ENCODE peak calls at places on chromosomes 4 and X, in five cellular contexts. One of them, this sample, is unnamed.

GRCh38 chrX:153374426-153374825 is 26.7 kb downstream of the PNMA6E start:
- DNase-seq in heart left ventricle: no peak
- DNase-seq in colonic mucosa: no peak
- DNase-seq in AG04450: no peak
- DNase-seq in foreskin keratinocyte: no peak
- DNase-seq in this sample: peak

GRCh38 chrX:54208531-54208930 is 25.5 kb upstream of the FAM120C start:
- DNase-seq in heart left ventricle: no peak
- DNase-seq in colonic mucosa: no peak
- DNase-seq in AG04450: no peak
- DNase-seq in foreskin keratinocyte: no peak
- DNase-seq in this sample: no peak

GRCh38 chr4:56308384-56308783 is 78.9 kb downstream of the AASDH start:
- DNase-seq in heart left ventricle: no peak
- DNase-seq in colonic mucosa: no peak
- DNase-seq in AG04450: no peak
- DNase-seq in foreskin keratinocyte: no peak
- DNase-seq in this sample: no peak

GRCh38 chrX:119407681-119408080 is 8.5 kb downstream of the SLC25A43 start:
- DNase-seq in heart left ventricle: no peak
- DNase-seq in colonic mucosa: no peak
- DNase-seq in AG04450: no peak
- DNase-seq in foreskin keratinocyte: no peak
- DNase-seq in this sample: no peak

GRCh38 chrX:96621811-96622210 is 62.8 kb upstream of the DIAPH2 start:
- DNase-seq in heart left ventricle: no peak
- DNase-seq in colonic mucosa: no peak
- DNase-seq in AG04450: no peak
- DNase-seq in foreskin keratinocyte: no peak
- DNase-seq in this sample: no peak

GRCh38 chr4:97593248-97593647 is 550.0 kb downstream of the STPG2 start:
- DNase-seq in heart left ventricle: peak
- DNase-seq in colonic mucosa: no peak
- DNase-seq in AG04450: no peak
- DNase-seq in foreskin keratinocyte: no peak
- DNase-seq in this sample: no peak

GRCh38 chrX:66110112-66110511 is 53.9 kb upstream of the HEPH start:
- DNase-seq in heart left ventricle: no peak
- DNase-seq in colonic mucosa: peak
- DNase-seq in AG04450: no peak
- DNase-seq in foreskin keratinocyte: no peak
- DNase-seq in this sample: peak

GRCh38 chr4:79682161-79682560 is 274.1 kb upstream of the GK2 start:
- DNase-seq in heart left ventricle: no peak
- DNase-seq in colonic mucosa: no peak
- DNase-seq in AG04450: no peak
- DNase-seq in foreskin keratinocyte: no peak
- DNase-seq in this sample: no peak

GRCh38 chr4:5656415-5656814 is 51.9 kb downstream of the EVC2 start:
- DNase-seq in heart left ventricle: no peak
- DNase-seq in colonic mucosa: no peak
- DNase-seq in AG04450: no peak
- DNase-seq in foreskin keratinocyte: no peak
- DNase-seq in this sample: no peak

GRCh38 chrX:110087485-110088356 is 84.8 kb downstream of the TMEM164 start:
- DNase-seq in heart left ventricle: no peak
- DNase-seq in colonic mucosa: no peak
- DNase-seq in AG04450: peak
- DNase-seq in foreskin keratinocyte: peak
- DNase-seq in this sample: no peak

DNA sequence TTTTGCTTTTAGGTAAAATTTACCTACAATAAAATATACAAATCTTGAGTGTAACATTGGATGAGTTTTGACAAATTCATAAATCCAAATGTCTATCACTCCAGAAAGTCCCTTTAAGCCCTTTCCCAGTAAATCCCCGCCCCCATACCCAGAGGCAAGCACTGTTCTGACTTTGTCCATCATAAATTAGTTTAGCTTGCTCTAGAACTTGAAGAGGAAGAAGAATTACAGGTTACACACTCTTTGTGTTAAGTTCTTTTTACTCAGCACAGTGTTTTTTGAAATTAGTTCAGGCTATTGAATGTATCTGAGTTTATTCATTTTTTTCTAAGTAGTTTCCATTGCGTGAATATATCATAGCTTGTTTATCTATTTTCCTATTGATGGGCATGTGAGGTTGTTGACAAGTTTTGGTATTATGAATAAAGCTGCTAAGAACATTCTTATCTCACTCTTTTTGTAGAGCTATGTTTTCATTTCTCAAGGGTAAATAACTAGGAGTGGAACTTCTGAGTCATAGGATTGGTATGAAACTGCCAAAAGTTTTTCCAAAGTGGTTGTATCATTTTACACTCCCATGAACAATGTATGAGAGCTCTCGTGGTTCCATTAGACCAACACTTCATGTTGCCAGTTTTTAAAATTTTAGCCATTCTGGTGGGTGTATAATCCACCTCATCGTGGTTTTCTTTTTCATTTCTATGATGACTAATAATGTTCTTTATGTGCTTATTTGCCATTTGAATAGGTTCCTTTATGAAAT is 22.4 kb upstream of the HPSE start:
- DNase-seq in heart left ventricle: no peak
- DNase-seq in colonic mucosa: no peak
- DNase-seq in AG04450: peak
- DNase-seq in foreskin keratinocyte: peak
- DNase-seq in this sample: no peak
- H3K27ac ChIP-seq in heart left ventricle: peak
- H3K27ac ChIP-seq in colonic mucosa: no peak
- H3K27ac ChIP-seq in AG04450: peak
- H3K27ac ChIP-seq in foreskin keratinocyte: peak
- H3K27ac ChIP-seq in this sample: no peak

GRCh38 chr4:877502-877901 is 51.6 kb upstream of the CPLX1 start:
- DNase-seq in heart left ventricle: no peak
- DNase-seq in colonic mucosa: no peak
- DNase-seq in AG04450: no peak
- DNase-seq in foreskin keratinocyte: no peak
- DNase-seq in this sample: no peak

GRCh38 chr4:875818-876423 is 50.0 kb upstream of the CPLX1 start:
- DNase-seq in heart left ventricle: no peak
- DNase-seq in colonic mucosa: no peak
- DNase-seq in AG04450: no peak
- DNase-seq in foreskin keratinocyte: no peak
- DNase-seq in this sample: no peak

GRCh38 chr4:876780-877179 is 50.9 kb upstream of the CPLX1 start:
- DNase-seq in heart left ventricle: no peak
- DNase-seq in colonic mucosa: no peak
- DNase-seq in AG04450: no peak
- DNase-seq in foreskin keratinocyte: no peak
- DNase-seq in this sample: no peak

GRCh38 chr4:874071-874470 is 48.1 kb upstream of the CPLX1 start:
- DNase-seq in heart left ventricle: no peak
- DNase-seq in colonic mucosa: no peak
- DNase-seq in AG04450: no peak
- DNase-seq in foreskin keratinocyte: no peak
- DNase-seq in this sample: no peak

DNA sequence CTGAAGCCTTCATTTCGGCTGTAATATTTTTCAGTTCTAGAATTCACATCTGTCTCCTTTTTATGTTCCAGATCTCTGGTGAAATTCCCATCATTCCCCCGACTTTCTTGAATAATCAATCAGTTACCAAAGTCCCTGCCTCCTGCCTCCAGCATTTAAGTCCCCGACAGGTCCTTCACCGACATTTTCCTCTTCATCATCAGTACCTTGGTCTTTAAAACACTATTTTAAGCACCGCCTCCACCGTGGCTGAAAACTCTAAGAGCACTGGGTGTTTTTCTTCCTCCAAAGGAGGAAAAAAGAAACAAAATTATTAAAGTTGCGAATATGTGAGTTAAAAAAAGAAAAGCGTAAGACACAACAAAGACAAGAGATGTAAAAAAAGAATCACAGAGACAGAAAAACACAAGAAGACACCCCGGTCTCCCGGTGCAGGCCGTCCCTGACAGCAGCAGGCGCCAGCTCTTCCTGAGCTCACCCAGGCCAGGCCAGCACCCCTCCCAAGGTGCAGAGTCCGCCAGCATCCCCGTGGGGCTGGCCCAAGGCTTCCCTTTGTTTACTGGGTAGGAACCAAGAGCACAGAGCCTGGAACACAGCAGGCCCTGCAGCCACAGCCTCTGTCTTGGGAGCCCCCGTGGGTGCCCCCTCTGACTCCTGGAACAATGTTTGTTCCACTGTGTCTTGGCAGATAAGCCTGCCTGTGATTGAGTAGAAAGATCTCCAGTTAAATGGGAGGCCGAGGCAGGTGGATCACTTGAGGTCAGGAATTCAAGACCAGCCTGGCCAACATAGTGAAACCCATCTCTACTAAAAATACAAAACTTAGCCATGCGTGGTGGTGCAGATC is 49.3 kb upstream of the CPLX1 start:
- DNase-seq in heart left ventricle: no peak
- DNase-seq in colonic mucosa: no peak
- DNase-seq in AG04450: no peak
- DNase-seq in foreskin keratinocyte: no peak
- DNase-seq in this sample: no peak
- H3K27ac ChIP-seq in heart left ventricle: no peak
- H3K27ac ChIP-seq in colonic mucosa: no peak
- H3K27ac ChIP-seq in AG04450: no peak
- H3K27ac ChIP-seq in foreskin keratinocyte: no peak
- H3K27ac ChIP-seq in this sample: no peak

GRCh38 chr4:127212269-127212580 is 420.5 kb upstream of the INTU start:
- DNase-seq in heart left ventricle: no peak
- DNase-seq in colonic mucosa: no peak
- DNase-seq in AG04450: no peak
- DNase-seq in foreskin keratinocyte: no peak
- DNase-seq in this sample: no peak
- H3K27ac ChIP-seq in heart left ventricle: peak
- H3K27ac ChIP-seq in colonic mucosa: no peak
- H3K27ac ChIP-seq in AG04450: no peak
- H3K27ac ChIP-seq in foreskin keratinocyte: no peak
- H3K27ac ChIP-seq in this sample: no peak

GRCh38 chrX:27163236-27163635 is 299.9 kb downstream of the PPP4R3C start:
- DNase-seq in heart left ventricle: no peak
- DNase-seq in colonic mucosa: no peak
- DNase-seq in AG04450: no peak
- DNase-seq in foreskin keratinocyte: no peak
- DNase-seq in this sample: no peak
- H3K27ac ChIP-seq in heart left ventricle: no peak
- H3K27ac ChIP-seq in colonic mucosa: no peak
- H3K27ac ChIP-seq in AG04450: no peak
- H3K27ac ChIP-seq in foreskin keratinocyte: no peak
- H3K27ac ChIP-seq in this sample: no peak

DNA sequence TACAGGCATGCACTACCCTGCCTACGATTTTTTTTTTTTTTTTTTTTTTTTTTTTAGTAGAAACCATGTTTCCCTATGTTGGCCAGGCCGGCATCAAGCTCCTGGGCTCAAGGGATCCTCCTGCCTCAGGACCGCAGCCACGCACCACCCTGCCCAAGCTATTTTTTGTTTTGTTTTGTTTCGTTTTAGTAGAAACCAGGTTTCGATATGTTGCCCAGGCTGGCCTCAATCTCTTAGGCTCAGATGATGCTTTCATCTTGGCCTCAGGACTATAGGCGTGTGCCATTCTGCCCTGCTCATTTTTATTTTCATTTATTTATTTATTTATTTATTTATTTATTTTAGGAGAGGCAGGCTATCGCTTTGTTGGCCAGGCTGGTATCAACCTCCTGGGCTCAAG is 1.2 kb upstream of the SSX3 start:
- DNase-seq in heart left ventricle: no peak
- DNase-seq in colonic mucosa: no peak
- DNase-seq in AG04450: no peak
- DNase-seq in foreskin keratinocyte: no peak
- DNase-seq in this sample: no peak
- H3K27ac ChIP-seq in heart left ventricle: no peak
- H3K27ac ChIP-seq in colonic mucosa: no peak
- H3K27ac ChIP-seq in AG04450: no peak
- H3K27ac ChIP-seq in foreskin keratinocyte: no peak
- H3K27ac ChIP-seq in this sample: no peak

This sample was measured in Peyer's patch.